ENCODE peak calls at places on chromosome 17, in four cellular contexts. One of them, this sample, is unnamed. For H3K9me3, the result is how much of the 10 kb centered on the place peaks cover.

GRCh38 chr17:44761932-44762810 is 3.4 kb downstream of the ADAM11 start:
- DNase-seq in heart left ventricle: no peak
- DNase-seq in right lobe of liver: no peak
- DNase-seq in cardiac muscle cell: no peak
- DNase-seq in this sample: no peak

GRCh38 chr17:40648326-40648968 is 829 bp upstream of the SMARCE1 start:
- DNase-seq in heart left ventricle: no peak
- DNase-seq in right lobe of liver: no peak
- DNase-seq in cardiac muscle cell: no peak
- DNase-seq in this sample: no peak

GRCh38 chr17:60514500-60514899 is 11.5 kb downstream of the APPBP2 start:
- DNase-seq in heart left ventricle: no peak
- DNase-seq in right lobe of liver: no peak
- DNase-seq in cardiac muscle cell: no peak
- DNase-seq in this sample: no peak

GRCh38 chr17:68576811-68577551 is 24.2 kb downstream of the FAM20A start:
- DNase-seq in cardiac muscle cell: peak
- DNase-seq in right lobe of liver: no peak
- DNase-seq in heart left ventricle: peak
- DNase-seq in this sample: no peak

GRCh38 chr17:76139801-76140660 is 1.0 kb downstream of the FOXJ1 start:
- DNase-seq in heart left ventricle: peak
- DNase-seq in cardiac muscle cell: no peak
- DNase-seq in right lobe of liver: no peak
- DNase-seq in this sample: peak

GRCh38 chr17:4167786-4168185 is 24.8 kb downstream of the CYB5D2 start:
- DNase-seq in cardiac muscle cell: no peak
- DNase-seq in right lobe of liver: no peak
- DNase-seq in heart left ventricle: no peak
- DNase-seq in this sample: no peak

GRCh38 chr17:83080641-83081560 is 1.5 kb downstream of the METRNL start:
- DNase-seq in cardiac muscle cell: peak
- DNase-seq in right lobe of liver: no peak
- DNase-seq in heart left ventricle: peak
- DNase-seq in this sample: no peak

GRCh38 chr17:40179923-40180659 is 2.8 kb downstream of the RAPGEFL1 start:
- DNase-seq in cardiac muscle cell: peak
- DNase-seq in heart left ventricle: no peak
- DNase-seq in right lobe of liver: no peak
- DNase-seq in this sample: no peak

GRCh38 chr17:49217651-49218413 is 7.3 kb downstream of the ABI3 start:
- DNase-seq in cardiac muscle cell: no peak
- DNase-seq in right lobe of liver: peak
- DNase-seq in heart left ventricle: peak
- DNase-seq in this sample: peak

GRCh38 chr17:8057691-8058114 is 18.8 kb downstream of the ALOX15B start:
- DNase-seq in cardiac muscle cell: peak
- DNase-seq in right lobe of liver: no peak
- DNase-seq in heart left ventricle: no peak
- DNase-seq in this sample: no peak

GRCh38 chr17:42103221-42103954 is 5.1 kb upstream of the ZNF385C start:
- DNase-seq in heart left ventricle: peak
- DNase-seq in cardiac muscle cell: no peak
- DNase-seq in right lobe of liver: no peak
- DNase-seq in this sample: no peak

GRCh38 chr17:75908201-75908600 is 3.5 kb upstream of the MRPL38 start:
- DNase-seq in cardiac muscle cell: no peak
- DNase-seq in right lobe of liver: no peak
- DNase-seq in heart left ventricle: peak
- DNase-seq in this sample: no peak

GRCh38 chr17:76497699-76497978 is 3.6 kb downstream of the RHBDF2 start:
- DNase-seq in heart left ventricle: no peak
- DNase-seq in right lobe of liver: no peak
- DNase-seq in cardiac muscle cell: no peak
- DNase-seq in this sample: no peak

GRCh38 chr17:46977750-46978488 is 1.1 kb downstream of the RPRML start:
- DNase-seq in right lobe of liver: no peak
- DNase-seq in cardiac muscle cell: no peak
- DNase-seq in heart left ventricle: no peak
- DNase-seq in this sample: no peak

GRCh38 chr17:77455111-77455877 is 314.5 kb downstream of the SEC14L1 start:
- DNase-seq in heart left ventricle: no peak
- DNase-seq in cardiac muscle cell: peak
- DNase-seq in right lobe of liver: no peak
- DNase-seq in this sample: no peak

GRCh38 chr17:16455997-16456769 is 35.8 kb downstream of the LRRC75A start:
- DNase-seq in heart left ventricle: no peak
- DNase-seq in right lobe of liver: no peak
- DNase-seq in cardiac muscle cell: no peak
- DNase-seq in this sample: no peak

GRCh38 chr17:74532115-74532514 is 840 bp upstream of the CD300LB start:
- DNase-seq in cardiac muscle cell: no peak
- DNase-seq in heart left ventricle: peak
- DNase-seq in right lobe of liver: no peak
- DNase-seq in this sample: peak

GRCh38 chr17:38751803-38752118 is 780 bp upstream of the PSMB3 start:
- DNase-seq in heart left ventricle: peak
- DNase-seq in right lobe of liver: peak
- DNase-seq in cardiac muscle cell: peak
- DNase-seq in this sample: peak

GRCh38 chr17:39899215-39899614 is 19.2 kb downstream of the GSDMB start:
- DNase-seq in right lobe of liver: no peak
- DNase-seq in cardiac muscle cell: no peak
- DNase-seq in heart left ventricle: no peak
- DNase-seq in this sample: no peak

GRCh38 chr17:49866882-49867413 is 19.1 kb upstream of the TAC4 start:
- DNase-seq in right lobe of liver: no peak
- DNase-seq in heart left ventricle: no peak
- DNase-seq in cardiac muscle cell: no peak
- DNase-seq in this sample: no peak

GRCh38 chr17:33086041-33086440 is 94.4 kb downstream of the SPACA3 start:
- DNase-seq in heart left ventricle: no peak
- DNase-seq in right lobe of liver: no peak
- DNase-seq in cardiac muscle cell: no peak
- DNase-seq in this sample: no peak

GRCh38 chr17:75561927-75562603 is 25.5 kb upstream of the MYO15B start:
- DNase-seq in right lobe of liver: peak
- DNase-seq in cardiac muscle cell: peak
- DNase-seq in heart left ventricle: no peak
- DNase-seq in this sample: no peak

GRCh38 chr17:69218986-69219385 is 9.6 kb downstream of the ABCA10 start:
- DNase-seq in cardiac muscle cell: no peak
- DNase-seq in heart left ventricle: no peak
- DNase-seq in right lobe of liver: no peak
- DNase-seq in this sample: no peak

GRCh38 chr17:82619211-82619610 is 29.0 kb downstream of the WDR45B start:
- DNase-seq in cardiac muscle cell: no peak
- DNase-seq in right lobe of liver: no peak
- DNase-seq in heart left ventricle: no peak
- DNase-seq in this sample: no peak

GRCh38 chr17:82391496-82392066 is 20.0 kb downstream of the UTS2R start:
- DNase-seq in right lobe of liver: no peak
- DNase-seq in heart left ventricle: peak
- DNase-seq in cardiac muscle cell: no peak
- DNase-seq in this sample: no peak

GRCh38 chr17:71666047-71666446 is 454.8 kb upstream of the SOX9 start:
- DNase-seq in heart left ventricle: no peak
- DNase-seq in right lobe of liver: no peak
- DNase-seq in cardiac muscle cell: no peak
- DNase-seq in this sample: no peak

GRCh38 chr17:549197-550040 is 165.2 kb downstream of the VPS53 start:
- DNase-seq in heart left ventricle: no peak
- DNase-seq in cardiac muscle cell: peak
- DNase-seq in right lobe of liver: no peak
- DNase-seq in this sample: no peak

GRCh38 chr17:11598274-11599221 is at the start of gene DNAH9:
- DNase-seq in cardiac muscle cell: peak
- DNase-seq in right lobe of liver: peak
- DNase-seq in heart left ventricle: peak
- DNase-seq in this sample: no peak

DNA sequence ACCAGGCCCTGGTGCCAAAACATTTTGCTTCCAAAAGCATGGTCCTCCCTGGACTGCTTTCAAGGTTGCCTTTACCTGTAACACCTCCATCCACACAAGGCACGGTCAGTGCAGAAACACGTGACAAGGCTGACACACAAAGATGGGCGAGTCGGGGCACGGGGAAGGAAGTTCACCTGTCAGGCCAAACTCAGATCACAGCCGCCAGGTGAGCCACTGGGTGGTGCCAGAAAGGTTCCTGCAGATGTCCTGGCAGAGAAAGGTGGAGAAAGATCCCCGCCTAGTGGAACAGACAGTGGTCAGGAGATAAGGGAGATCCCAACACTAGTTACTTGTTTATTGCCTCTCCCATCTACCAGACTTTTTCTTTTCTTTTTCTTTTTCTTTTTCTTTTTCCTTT is 155.3 kb downstream of the AIPL1 start:
- DNase-seq in heart left ventricle: no peak
- DNase-seq in cardiac muscle cell: no peak
- DNase-seq in right lobe of liver: no peak
- DNase-seq in this sample: no peak
- TF ChIP-seq CTCF in heart left ventricle: no peak
- TF ChIP-seq CTCF in cardiac muscle cell: no peak
- TF ChIP-seq CTCF in right lobe of liver: peak
- TF ChIP-seq CTCF in this sample: no peak

DNA sequence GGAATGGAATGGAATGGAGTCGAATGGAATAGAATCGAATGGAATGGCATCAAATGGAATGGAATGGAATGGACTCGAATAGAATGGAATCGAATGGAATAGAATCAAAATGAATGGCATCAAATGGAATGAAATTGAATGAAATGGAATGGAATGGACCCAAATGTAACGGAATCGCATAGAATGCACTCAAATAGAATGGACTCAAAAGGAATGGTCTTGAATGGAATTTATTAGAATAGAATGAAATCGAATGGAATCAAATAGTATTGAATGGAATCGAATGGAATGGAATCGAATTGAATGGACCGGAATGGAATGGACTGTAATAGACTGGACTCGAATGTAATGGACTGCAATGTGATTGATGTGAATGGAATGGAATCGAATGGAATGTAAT is 501.4 kb upstream of the WSB1 start:
- DNase-seq in right lobe of liver: no peak
- DNase-seq in heart left ventricle: no peak
- DNase-seq in cardiac muscle cell: peak
- DNase-seq in this sample: no peak
- H3K9me3 ChIP-seq in right lobe of liver: under half
- H3K9me3 ChIP-seq in heart left ventricle: half or more
- H3K9me3 ChIP-seq in cardiac muscle cell: under half
- H3K9me3 ChIP-seq in this sample: half or more

GRCh38 chr17:51585514-51586104 is 325.3 kb downstream of the UTP18 start:
- DNase-seq in right lobe of liver: no peak
- DNase-seq in cardiac muscle cell: no peak
- DNase-seq in heart left ventricle: no peak
- DNase-seq in this sample: no peak
- TF ChIP-seq CTCF in right lobe of liver: peak
- TF ChIP-seq CTCF in cardiac muscle cell: no peak
- TF ChIP-seq CTCF in heart left ventricle: peak
- TF ChIP-seq CTCF in this sample: no peak

DNA sequence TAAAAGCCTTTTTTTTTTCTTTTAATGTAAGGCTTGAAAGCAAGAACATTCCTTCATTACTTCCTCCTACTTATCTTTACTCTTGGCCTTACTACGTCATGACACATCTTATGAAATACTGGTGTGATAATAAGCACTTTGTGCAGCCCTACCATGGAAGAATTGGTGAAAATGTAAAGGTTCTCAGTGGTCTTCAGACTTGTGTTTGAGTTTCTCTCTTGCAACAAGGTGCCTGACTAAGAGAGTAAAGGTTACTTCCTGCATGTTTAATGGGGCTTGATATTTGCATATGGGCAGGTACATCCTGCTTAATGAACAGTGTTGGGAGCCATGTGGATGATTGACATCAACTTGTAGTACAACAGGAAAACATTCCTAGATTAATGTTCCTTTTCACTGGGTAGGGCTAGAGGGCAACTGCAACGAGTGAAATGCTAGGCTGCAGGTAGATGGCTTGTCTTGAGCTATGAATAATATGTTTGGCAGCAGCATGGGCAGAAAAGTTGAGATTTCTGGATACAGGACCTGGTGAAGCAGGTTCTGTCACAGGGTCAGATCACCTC is 84.5 kb downstream of the PRKCA start:
- DNase-seq in heart left ventricle: no peak
- DNase-seq in right lobe of liver: no peak
- DNase-seq in cardiac muscle cell: peak
- DNase-seq in this sample: no peak
- H3K9me3 ChIP-seq in heart left ventricle: under half
- H3K9me3 ChIP-seq in right lobe of liver: under half
- H3K9me3 ChIP-seq in cardiac muscle cell: under half
- H3K9me3 ChIP-seq in this sample: under half